ENCODE peak calls at places on chromosomes 5 and 9, in ten cellular contexts. T is fibroblast of mammary gland; F is heart left ventricle; M is naive thymus-derived CD8-positive, alpha-beta T cell; C is PC-9; G is HEK293T; Q is cerebellar cortex; H is ACHN; S is RWPE1; J is cardiac fibroblast. D is an unnamed sample.

GRCh38 chr5:139422307-139422893 is 16.9 kb downstream of the DNAJC18 start:
- DNase-seq in T (peak), F (no peak), M (peak), C (peak), G (peak), Q (peak), H (peak), S (peak), J (peak), D (peak)

GRCh38 chr9:114965565-114965964 is 35.2 kb upstream of the TNFSF8 start:
- DNase-seq in T (no peak), F (no peak), M (no peak), C (no peak), G (no peak), Q (no peak), H (no peak), S (no peak), J (no peak), D (no peak)

GRCh38 chr5:94329115-94329514 is 289.3 kb downstream of the KIAA0825 start:
- DNase-seq in T (peak), F (no peak), M (no peak), C (no peak), G (no peak), Q (no peak), H (peak), S (no peak), J (no peak), D (no peak)

GRCh38 chr5:33981408-33982171 is 2.9 kb downstream of the SLC45A2 start:
- DNase-seq in T (peak), F (no peak), M (no peak), C (peak), G (no peak), Q (no peak), H (no peak), S (no peak), J (peak), D (no peak)

GRCh38 chr5:85896499-85896898 is 721.2 kb upstream of the COX7C start:
- DNase-seq in T (no peak), F (no peak), M (no peak), C (no peak), G (no peak), Q (no peak), H (no peak), S (no peak), J (no peak), D (no peak)

GRCh38 chr5:134538296-134538695 is 12.8 kb downstream of the JADE2 start:
- DNase-seq in T (no peak), F (no peak), M (no peak), C (no peak), G (no peak), Q (no peak), H (no peak), S (no peak), J (no peak), D (no peak)

GRCh38 chr5:24509943-24510342 is 134.8 kb downstream of the CDH10 start:
- DNase-seq in T (no peak), F (no peak), M (no peak), C (no peak), G (no peak), Q (no peak), H (no peak), S (no peak), J (no peak), D (no peak)

GRCh38 chr9:11457809-11458785 is 845.3 kb upstream of the PTPRD start:
- DNase-seq in T (peak), F (no peak), M (no peak), C (no peak), G (peak), Q (no peak), H (no peak), S (peak), J (no peak), D (no peak)

GRCh38 chr5:169265888-169266287 is 35.1 kb downstream of the SLIT3 start:
- DNase-seq in T (peak), F (no peak), M (no peak), C (no peak), G (peak), Q (no peak), H (peak), S (peak), J (no peak), D (no peak)

GRCh38 chr9:85859751-85860150 is 81.2 kb upstream of the NAA35 start:
- DNase-seq in T (no peak), F (no peak), M (no peak), C (peak), G (no peak), Q (no peak), H (no peak), S (peak), J (no peak), D (no peak)

GRCh38 chr9:114454652-114455051 is 50.6 kb downstream of the WHRN start:
- DNase-seq in T (no peak), F (no peak), M (no peak), C (no peak), G (no peak), Q (peak), H (no peak), S (no peak), J (no peak), D (no peak)

GRCh38 chr5:159451197-159452052 is 121.1 kb upstream of the IL12B start:
- DNase-seq in T (peak), F (no peak), M (no peak), C (peak), G (no peak), Q (no peak), H (peak), S (peak), J (peak), D (peak)

GRCh38 chr9:37667706-37668672 is 17.2 kb downstream of the FRMPD1 start:
- DNase-seq in T (no peak), F (no peak), M (no peak), C (no peak), G (peak), Q (no peak), H (no peak), S (no peak), J (peak), D (no peak)

GRCh38 chr5:95759005-95759404 is 27.9 kb downstream of the RHOBTB3 start:
- DNase-seq in T (no peak), F (no peak), M (no peak), C (no peak), G (no peak), Q (no peak), H (no peak), S (no peak), J (no peak), D (no peak)

GRCh38 chr9:76453785-76454184 is 5.2 kb upstream of the GCNT1 start:
- DNase-seq in T (peak), F (no peak), M (no peak), C (peak), G (no peak), Q (no peak), H (no peak), S (no peak), J (peak), D (peak)

GRCh38 chr9:133750927-133751649 is 12.9 kb upstream of the SARDH start:
- DNase-seq in T (no peak), F (peak), M (no peak), C (no peak), G (no peak), Q (no peak), H (no peak), S (no peak), J (no peak), D (no peak)

GRCh38 chr9:9921771-9922170 is 691.0 kb downstream of the PTPRD start:
- DNase-seq in T (no peak), F (no peak), M (no peak), C (no peak), G (no peak), Q (no peak), H (no peak), S (no peak), J (no peak), D (no peak)

GRCh38 chr5:68343421-68343826 is 127.9 kb downstream of the PIK3R1 start:
- DNase-seq in T (peak), F (no peak), M (no peak), C (peak), G (no peak), Q (peak), H (peak), S (peak), J (peak), D (peak)